ENCODE peak calls at places on chromosome 18, in seven cellular contexts. One of them, this sample, is unnamed.

GRCh38 chr18:415627-416612 is 84.6 kb downstream of the COLEC12 start:
- DNase-seq in prostate gland: no peak
- DNase-seq in left ventricle myocardium inferior: no peak
- DNase-seq in WERI-Rb-1: no peak
- DNase-seq in GM23248: peak; percentile 86
- DNase-seq in heart left ventricle: no peak
- DNase-seq in H1: no peak
- DNase-seq in this sample: no peak

GRCh38 chr18:62339106-62339988 is 14.2 kb downstream of the TNFRSF11A start:
- DNase-seq in prostate gland: no peak
- DNase-seq in left ventricle myocardium inferior: no peak
- DNase-seq in WERI-Rb-1: no peak
- DNase-seq in GM23248: peak; percentile 85
- DNase-seq in heart left ventricle: no peak
- DNase-seq in H1: peak; percentile 53
- DNase-seq in this sample: no peak

GRCh38 chr18:61149786-61150185 is 183.4 kb upstream of the CDH20 start:
- DNase-seq in prostate gland: no peak
- DNase-seq in left ventricle myocardium inferior: no peak
- DNase-seq in WERI-Rb-1: no peak
- DNase-seq in GM23248: no peak
- DNase-seq in heart left ventricle: no peak
- DNase-seq in H1: no peak
- DNase-seq in this sample: no peak

GRCh38 chr18:70337139-70337972 is 48.5 kb downstream of the SOCS6 start:
- DNase-seq in prostate gland: no peak
- DNase-seq in left ventricle myocardium inferior: no peak
- DNase-seq in WERI-Rb-1: no peak
- DNase-seq in GM23248: peak; percentile 95
- DNase-seq in heart left ventricle: peak; percentile 27
- DNase-seq in H1: no peak
- DNase-seq in this sample: no peak

GRCh38 chr18:57674891-57675290 is 53.3 kb upstream of the NARS1 start:
- DNase-seq in prostate gland: no peak
- DNase-seq in left ventricle myocardium inferior: no peak
- DNase-seq in WERI-Rb-1: no peak
- DNase-seq in GM23248: no peak
- DNase-seq in heart left ventricle: no peak
- DNase-seq in H1: no peak
- DNase-seq in this sample: no peak

GRCh38 chr18:68104036-68104435 is 587.5 kb upstream of the DSEL start:
- DNase-seq in prostate gland: no peak
- DNase-seq in left ventricle myocardium inferior: no peak
- DNase-seq in WERI-Rb-1: no peak
- DNase-seq in GM23248: no peak
- DNase-seq in heart left ventricle: no peak
- DNase-seq in H1: no peak
- DNase-seq in this sample: no peak

GRCh38 chr18:79241755-79242154 is 154.0 kb upstream of the NFATC1 start:
- DNase-seq in prostate gland: no peak
- DNase-seq in left ventricle myocardium inferior: no peak
- DNase-seq in WERI-Rb-1: peak; percentile 59
- DNase-seq in GM23248: no peak
- DNase-seq in heart left ventricle: no peak
- DNase-seq in H1: no peak
- DNase-seq in this sample: no peak

GRCh38 chr18:14221689-14222088 is 89.5 kb upstream of the ZNF519 start:
- DNase-seq in prostate gland: no peak
- DNase-seq in left ventricle myocardium inferior: no peak
- DNase-seq in WERI-Rb-1: no peak
- DNase-seq in GM23248: no peak
- DNase-seq in heart left ventricle: no peak
- DNase-seq in H1: no peak
- DNase-seq in this sample: no peak

GRCh38 chr18:31498450-31499156 is 626 bp downstream of the DSG2 start:
- DNase-seq in prostate gland: peak; percentile 33
- DNase-seq in left ventricle myocardium inferior: no peak
- DNase-seq in WERI-Rb-1: no peak
- DNase-seq in GM23248: no peak
- DNase-seq in heart left ventricle: no peak
- DNase-seq in H1: no peak
- DNase-seq in this sample: no peak

GRCh38 chr18:44568986-44569385 is 111.7 kb upstream of the SETBP1 start:
- DNase-seq in prostate gland: no peak
- DNase-seq in left ventricle myocardium inferior: no peak
- DNase-seq in WERI-Rb-1: no peak
- DNase-seq in GM23248: peak; percentile 26
- DNase-seq in heart left ventricle: no peak
- DNase-seq in H1: no peak
- DNase-seq in this sample: no peak

GRCh38 chr18:74982946-74983635 is 225.8 kb downstream of the PTGR3 start:
- DNase-seq in prostate gland: no peak
- DNase-seq in left ventricle myocardium inferior: no peak
- DNase-seq in WERI-Rb-1: no peak
- DNase-seq in GM23248: no peak
- DNase-seq in heart left ventricle: no peak
- DNase-seq in H1: no peak
- DNase-seq in this sample: no peak

GRCh38 chr18:21262979-21263378 is 20.9 kb downstream of the GREB1L start:
- DNase-seq in prostate gland: no peak
- DNase-seq in left ventricle myocardium inferior: no peak
- DNase-seq in WERI-Rb-1: peak; percentile 33
- DNase-seq in GM23248: no peak
- DNase-seq in heart left ventricle: no peak
- DNase-seq in H1: no peak
- DNase-seq in this sample: no peak

GRCh38 chr18:77374106-77374505 is 124.5 kb downstream of the GALR1 start:
- DNase-seq in prostate gland: no peak
- DNase-seq in left ventricle myocardium inferior: peak; percentile 33
- DNase-seq in WERI-Rb-1: no peak
- DNase-seq in GM23248: no peak
- DNase-seq in heart left ventricle: no peak
- DNase-seq in H1: no peak
- DNase-seq in this sample: no peak

GRCh38 chr18:10524507-10525425 is 1.1 kb upstream of the NAPG start:
- DNase-seq in prostate gland: no peak
- DNase-seq in left ventricle myocardium inferior: no peak
- DNase-seq in WERI-Rb-1: no peak
- DNase-seq in GM23248: peak; percentile 74
- DNase-seq in heart left ventricle: no peak
- DNase-seq in H1: no peak
- DNase-seq in this sample: no peak

GRCh38 chr18:76385681-76385975 is 109.4 kb downstream of the ZNF516 start:
- DNase-seq in prostate gland: no peak
- DNase-seq in left ventricle myocardium inferior: no peak
- DNase-seq in WERI-Rb-1: no peak
- DNase-seq in GM23248: no peak
- DNase-seq in heart left ventricle: no peak
- DNase-seq in H1: no peak
- DNase-seq in this sample: no peak

GRCh38 chr18:80244167-80244566 is 3.1 kb downstream of the PARD6G start:
- DNase-seq in prostate gland: no peak
- DNase-seq in left ventricle myocardium inferior: no peak
- DNase-seq in WERI-Rb-1: no peak
- DNase-seq in GM23248: no peak
- DNase-seq in heart left ventricle: no peak
- DNase-seq in H1: no peak
- DNase-seq in this sample: no peak
- H3K36me3 ChIP-seq in prostate gland: no peaks in the 10 kb centered on the region
- H3K36me3 ChIP-seq in left ventricle myocardium inferior: no peaks in the 10 kb centered on the region
- H3K36me3 ChIP-seq in WERI-Rb-1: peaks cover 5% of the 10 kb centered on the region
- H3K36me3 ChIP-seq in GM23248: no peaks in the 10 kb centered on the region
- H3K36me3 ChIP-seq in heart left ventricle: no peaks in the 10 kb centered on the region
- H3K36me3 ChIP-seq in H1: no peaks in the 10 kb centered on the region
- H3K36me3 ChIP-seq in this sample: no peaks in the 10 kb centered on the region

DNA sequence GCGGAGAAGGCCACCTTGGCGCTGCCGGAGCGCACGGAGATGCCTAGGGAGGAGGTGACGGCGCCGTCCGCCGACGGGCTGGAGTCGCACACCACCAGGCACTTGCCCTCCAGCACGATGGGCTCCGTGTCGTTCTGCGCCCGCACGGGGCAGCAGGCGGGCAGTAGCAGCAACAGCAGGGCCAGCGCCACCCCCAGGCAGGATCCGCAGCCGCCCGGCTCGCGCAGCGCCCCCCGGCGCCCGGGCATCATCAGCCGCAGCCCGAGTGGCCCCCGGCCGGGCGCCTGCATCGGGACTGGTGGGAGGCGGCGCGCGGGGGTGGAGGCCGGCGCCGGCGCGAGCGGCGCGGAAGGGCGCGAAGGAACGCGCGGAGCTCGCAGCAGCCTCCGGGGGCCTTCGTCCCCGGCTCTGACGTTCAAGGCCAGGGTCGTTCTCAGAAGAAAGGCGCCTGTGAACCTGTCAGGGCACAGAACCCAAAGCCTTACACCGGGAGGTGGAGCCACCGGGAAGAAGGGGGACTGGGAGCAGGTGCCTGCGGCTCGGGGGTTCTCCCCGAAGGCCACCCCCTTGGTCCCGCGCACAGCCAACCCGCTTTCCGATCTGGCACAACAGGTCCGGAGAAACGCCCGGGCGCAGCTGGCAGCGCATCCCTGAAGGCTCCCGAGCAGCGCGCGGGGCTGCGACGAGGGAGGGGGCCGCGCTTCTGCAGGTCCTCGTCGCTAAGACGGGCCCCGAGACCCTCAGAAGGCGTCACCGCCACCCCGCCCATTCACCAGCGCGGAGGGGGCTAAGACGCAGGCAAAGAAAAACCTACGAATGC is 2.1 kb downstream of the CBLN2 start:
- DNase-seq in prostate gland: no peak
- DNase-seq in left ventricle myocardium inferior: no peak
- DNase-seq in WERI-Rb-1: peak; percentile 47
- DNase-seq in GM23248: no peak
- DNase-seq in heart left ventricle: no peak
- DNase-seq in H1: peak; percentile 81
- DNase-seq in this sample: no peak
- H3K27ac ChIP-seq in prostate gland: no peak overlapping the region
- H3K27ac ChIP-seq in left ventricle myocardium inferior: no peak overlapping the region
- H3K27ac ChIP-seq in WERI-Rb-1: no peak overlapping the region
- H3K27ac ChIP-seq in GM23248: no peak overlapping the region
- H3K27ac ChIP-seq in heart left ventricle: no peak overlapping the region
- H3K27ac ChIP-seq in H1: no peak overlapping the region
- H3K27ac ChIP-seq in this sample: no peak overlapping the region

DNA sequence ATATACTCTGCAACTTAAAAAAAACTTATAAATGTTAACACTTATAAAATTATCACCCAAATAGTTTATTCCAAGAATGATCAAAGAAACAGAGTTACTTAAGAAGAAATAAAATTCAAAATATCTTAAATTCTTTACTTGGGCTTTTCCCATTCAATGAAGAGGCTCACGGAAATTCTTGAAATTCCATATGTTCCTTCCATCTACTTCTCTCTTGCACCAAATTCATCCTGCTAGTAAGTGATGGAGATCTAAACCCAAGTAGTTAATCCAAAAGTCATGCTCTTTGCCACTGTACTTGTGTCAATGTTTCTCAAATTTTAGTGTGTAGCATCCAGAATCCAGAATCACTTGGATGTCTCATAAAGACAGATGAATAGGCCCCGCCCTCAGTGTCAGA is 465.9 kb downstream of the TXNL1 start:
- DNase-seq in prostate gland: no peak
- DNase-seq in left ventricle myocardium inferior: no peak
- DNase-seq in WERI-Rb-1: no peak
- DNase-seq in GM23248: no peak
- DNase-seq in heart left ventricle: no peak
- DNase-seq in H1: no peak
- DNase-seq in this sample: no peak
- H3K9me3 ChIP-seq in prostate gland: no peaks in the 10 kb centered on the region
- H3K9me3 ChIP-seq in left ventricle myocardium inferior: no peaks in the 10 kb centered on the region
- H3K9me3 ChIP-seq in WERI-Rb-1: no peaks in the 10 kb centered on the region
- H3K9me3 ChIP-seq in GM23248: no peaks in the 10 kb centered on the region
- H3K9me3 ChIP-seq in heart left ventricle: no peaks in the 10 kb centered on the region
- H3K9me3 ChIP-seq in H1: no peaks in the 10 kb centered on the region
- H3K9me3 ChIP-seq in this sample: no peaks in the 10 kb centered on the region

DNA sequence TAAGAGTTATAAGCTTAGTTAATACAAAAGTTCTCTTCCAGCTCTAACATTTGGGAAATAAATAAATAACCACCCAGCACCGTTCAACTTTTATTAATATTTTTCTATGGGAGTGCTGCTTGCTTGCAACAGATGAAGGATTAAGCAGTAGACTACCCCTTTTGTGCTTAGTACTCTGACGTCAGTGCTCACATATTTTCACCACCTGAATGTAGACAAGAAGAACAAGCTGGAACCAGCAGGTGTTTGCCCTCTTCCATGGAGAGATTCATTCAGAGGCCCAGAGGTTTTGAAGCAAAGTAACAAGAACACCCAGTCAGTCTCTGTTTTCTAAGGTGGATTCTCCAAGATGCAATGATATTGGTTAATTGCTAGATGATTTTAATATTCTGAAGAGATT is 307.1 kb upstream of the PIK3C3 start:
- DNase-seq in prostate gland: no peak
- DNase-seq in left ventricle myocardium inferior: no peak
- DNase-seq in WERI-Rb-1: no peak
- DNase-seq in GM23248: no peak
- DNase-seq in heart left ventricle: no peak
- DNase-seq in H1: no peak
- DNase-seq in this sample: no peak
- H3K36me3 ChIP-seq in prostate gland: no peaks in the 10 kb centered on the region
- H3K36me3 ChIP-seq in left ventricle myocardium inferior: no peaks in the 10 kb centered on the region
- H3K36me3 ChIP-seq in WERI-Rb-1: no peaks in the 10 kb centered on the region
- H3K36me3 ChIP-seq in GM23248: no peaks in the 10 kb centered on the region
- H3K36me3 ChIP-seq in heart left ventricle: no peaks in the 10 kb centered on the region
- H3K36me3 ChIP-seq in H1: no peaks in the 10 kb centered on the region
- H3K36me3 ChIP-seq in this sample: no peaks in the 10 kb centered on the region